ENCODE peak calls at places on chromosomes 12 and 14, in ten cellular contexts. S is naive thymus-derived CD4-positive, alpha-beta T cell; D is OCI-LY7; F is body of pancreas; C is anterior cingulate cortex; H is HCT116; B is stimulated activated CD8-positive, alpha-beta memory T cell treated with anti-CD3 and anti-CD28 coated beads, Interleukin-12 subunit alpha, Interleukin-12 subunit beta, amount 100 ng/mL, for 4 hours; R is mammary epithelial cell; V is ELF-1; L is astrocyte of the spinal cord. G is an unnamed sample.

GRCh38 chr14:102353126-102353619 is 9.5 kb downstream of the CINP start:
- DNase-seq in V (no peak), D (no peak), F (peak), C (no peak), L (no peak), B (no peak), H (no peak), R (no peak), S (no peak), G (no peak)

GRCh38 chr14:36430169-36430568 is 89.9 kb downstream of the NKX2-1 start:
- DNase-seq in V (no peak), F (no peak), B (no peak), H (no peak), D (no peak), C (no peak), R (no peak), S (no peak), L (no peak), G (no peak)

GRCh38 chr12:115938794-115939377 is 338.6 kb downstream of the MED13L start:
- DNase-seq in V (no peak), B (no peak), C (no peak), F (no peak), D (no peak), S (no peak), R (no peak), H (no peak), L (no peak), G (no peak)

GRCh38 chr14:36656769-36657408 is 4.8 kb upstream of the PAX9 start:
- DNase-seq in R (no peak), C (no peak), F (no peak), B (no peak), L (no peak), D (no peak), S (no peak), V (no peak), H (no peak), G (no peak)

GRCh38 chr14:61330511-61330910 is 9.1 kb downstream of the PRKCH start:
- DNase-seq in L (no peak), R (no peak), C (no peak), V (no peak), B (no peak), S (no peak), H (no peak), D (no peak), F (no peak), G (no peak)

GRCh38 chr12:7460375-7461259 is 16.7 kb upstream of the CD163L1 start:
- DNase-seq in L (peak), V (peak), S (no peak), R (peak), C (no peak), H (peak), D (peak), F (peak), B (peak), G (no peak)

GRCh38 chr14:102092806-102093205 is 6.0 kb upstream of the HSP90AA1 start:
- DNase-seq in L (no peak), H (no peak), D (no peak), B (no peak), S (no peak), R (no peak), C (no peak), V (no peak), F (no peak), G (no peak)

GRCh38 chr12:108722992-108723766 is 8.1 kb downstream of the CORO1C start:
- DNase-seq in V (no peak), D (no peak), H (no peak), R (peak), S (no peak), F (peak), L (peak), C (no peak), B (no peak), G (peak)

GRCh38 chr12:131085816-131086591 is 132.3 kb downstream of the ADGRD1 start:
- DNase-seq in B (no peak), F (no peak), C (no peak), H (no peak), L (no peak), D (no peak), S (no peak), R (no peak), V (no peak), G (peak)

GRCh38 chr14:90580381-90581335 is 183.8 kb downstream of the CALM1 start:
- DNase-seq in C (no peak), R (no peak), H (no peak), S (no peak), V (no peak), F (no peak), L (peak), D (no peak), B (no peak), G (no peak)

GRCh38 chr12:90958995-90959394 is 4.0 kb upstream of the CCER1 start:
- DNase-seq in L (no peak), F (no peak), V (no peak), S (no peak), R (no peak), D (no peak), H (no peak), C (no peak), B (no peak), G (no peak)

GRCh38 chr12:58291106-58291505 is 349.7 kb downstream of the ATP23 start:
- DNase-seq in C (no peak), D (no peak), V (no peak), L (no peak), B (no peak), R (no peak), F (no peak), S (no peak), H (no peak), G (no peak)

GRCh38 chr14:36683083-36683724 is 21.5 kb downstream of the PAX9 start:
- DNase-seq in B (no peak), F (no peak), H (no peak), S (no peak), D (no peak), R (no peak), C (no peak), L (no peak), V (no peak), G (no peak)

GRCh38 chr12:123816896-123817537 is 54.9 kb downstream of the DNAH10 start:
- DNase-seq in R (no peak), D (no peak), B (no peak), S (no peak), H (no peak), V (no peak), F (no peak), L (peak), C (no peak), G (no peak)

GRCh38 chr12:116604883-116605641 is 45.9 kb downstream of the MAP1LC3B2 start:
- DNase-seq in V (no peak), H (no peak), D (no peak), F (no peak), R (no peak), C (no peak), B (no peak), L (no peak), S (no peak), G (no peak)

G was measured in CD14-positive monocyte.